ENCODE peak calls at places on chromosomes 16 and 17, in eight cellular contexts. R is ovary; O is tibial artery; M is heart left ventricle; U is lung; V is CD8-positive, alpha-beta memory T cell; B is GM23248; C is adrenal gland. Y is an unnamed sample. For H3K4me1 and H3K36me3, the result is how much of the 10 kb centered on the place peaks cover.

GRCh38 chr16:877242-878065 is 76.9 kb upstream of the GNG13 start:
- DNase-seq in C (no peak), V (no peak), U (no peak), O (no peak), B (no peak), M (no peak), R (no peak), Y (no peak)

GRCh38 chr17:34366051-34366450 is 3.0 kb upstream of the CCL1 start:
- DNase-seq in M (no peak), C (no peak), R (no peak), U (peak), B (no peak), V (no peak), O (no peak), Y (no peak)

GRCh38 chr16:89194340-89195311 is 5.7 kb downstream of the SLC22A31 start:
- DNase-seq in R (no peak), V (no peak), M (no peak), U (no peak), O (no peak), B (no peak), C (no peak), Y (no peak)

GRCh38 chr16:67939507-67940435 is 3.1 kb upstream of the PSMB10 start:
- DNase-seq in R (peak), O (no peak), V (peak), B (no peak), C (no peak), U (no peak), M (no peak), Y (no peak)

GRCh38 chr16:66478733-66479511 is 51.8 kb downstream of the BEAN1 start:
- DNase-seq in U (peak), B (peak), R (peak), O (peak), M (peak), V (peak), C (peak), Y (peak)

GRCh38 chr17:45719335-45720071 is 64.6 kb upstream of the CRHR1 start:
- DNase-seq in U (no peak), M (no peak), V (no peak), R (no peak), O (no peak), B (peak), C (peak), Y (peak)

GRCh38 chr17:7357381-7357780 is 2.4 kb downstream of the TMEM95 start:
- DNase-seq in B (no peak), V (no peak), R (no peak), M (no peak), C (no peak), O (no peak), U (no peak), Y (no peak)

GRCh38 chr17:77899494-77899893 is 59.0 kb upstream of the TNRC6C start:
- DNase-seq in B (no peak), M (no peak), U (no peak), R (no peak), C (no peak), O (peak), V (no peak), Y (no peak)

GRCh38 chr17:39218906-39219305 is 6.8 kb downstream of the STAC2 start:
- DNase-seq in V (no peak), O (no peak), R (no peak), C (no peak), B (no peak), M (no peak), U (no peak), Y (no peak)

GRCh38 chr16:23771642-23772041 is 16.8 kb downstream of the CHP2 start:
- DNase-seq in O (no peak), C (no peak), M (no peak), B (no peak), R (no peak), U (no peak), V (no peak), Y (no peak)

GRCh38 chr16:88713568-88714419 is 7.5 kb downstream of the CTU2 start:
- DNase-seq in U (no peak), R (no peak), V (no peak), C (no peak), O (no peak), M (no peak), B (peak), Y (no peak)

GRCh38 chr16:85479972-85480726 is 133.0 kb upstream of the GSE1 start:
- DNase-seq in M (no peak), B (no peak), O (no peak), C (no peak), R (no peak), V (peak), U (no peak), Y (no peak)

GRCh38 chr17:70109497-70109896 is 34.5 kb downstream of the KCNJ16 start:
- DNase-seq in M (peak), C (no peak), O (no peak), R (no peak), U (no peak), B (peak), V (no peak), Y (no peak)

GRCh38 chr17:13593757-13594156 is 8.0 kb downstream of the HS3ST3A1 start:
- DNase-seq in B (peak), O (no peak), U (no peak), R (no peak), V (no peak), C (no peak), M (no peak), Y (no peak)

GRCh38 chr17:68674271-68674925 is 73.2 kb upstream of the FAM20A start:
- DNase-seq in M (no peak), C (no peak), V (no peak), U (no peak), R (no peak), B (no peak), O (no peak), Y (no peak)

GRCh38 chr16:14146445-14146844 is 75.3 kb downstream of the MRTFB start:
- DNase-seq in R (no peak), U (no peak), O (no peak), B (no peak), M (no peak), V (no peak), C (no peak), Y (no peak)

GRCh38 chr17:55576237-55576998 is 65.2 kb upstream of the SMIM36 start:
- DNase-seq in C (no peak), U (no peak), V (no peak), R (peak), M (no peak), O (no peak), B (peak), Y (no peak)

GRCh38 chr17:50064253-50064991 is 8.5 kb downstream of the ITGA3 start:
- DNase-seq in O (peak), M (no peak), C (peak), R (peak), B (peak), V (no peak), U (peak), Y (no peak)

GRCh38 chr16:27242398-27242797 is 26.2 kb downstream of the NSMCE1 start:
- DNase-seq in V (no peak), U (no peak), O (peak), M (no peak), C (no peak), R (no peak), B (no peak), Y (no peak)

GRCh38 chr17:38815576-38816193 is 9.4 kb downstream of the CWC25 start:
- DNase-seq in M (no peak), R (no peak), V (no peak), C (no peak), U (no peak), B (peak), O (no peak), Y (no peak)

GRCh38 chr16:2597560-2597902 is 59.7 kb downstream of the PDPK1 start:
- DNase-seq in B (no peak), R (no peak), U (no peak), V (no peak), C (no peak), O (no peak), M (peak), Y (no peak)

GRCh38 chr16:23724438-23725131 is 11.6 kb upstream of the ERN2 start:
- DNase-seq in V (no peak), O (no peak), R (no peak), C (no peak), B (no peak), M (no peak), U (no peak), Y (no peak)

GRCh38 chr16:72110662-72111615 is 17.3 kb downstream of the DHX38 start:
- DNase-seq in U (no peak), C (no peak), V (no peak), B (no peak), M (no peak), O (no peak), R (no peak), Y (no peak)

GRCh38 chr17:18217412-18218015 is 7.9 kb upstream of the LLGL1 start:
- DNase-seq in C (peak), M (peak), V (peak), U (peak), R (peak), O (peak), B (peak), Y (peak)

GRCh38 chr17:10125761-10126553 is 72.4 kb downstream of the GAS7 start:
- DNase-seq in M (no peak), B (peak), O (no peak), C (no peak), R (no peak), V (no peak), U (no peak), Y (no peak)

GRCh38 chr16:88778541-88779065 is 6.4 kb downstream of the PIEZO1 start:
- DNase-seq in U (no peak), C (no peak), V (no peak), R (no peak), B (no peak), M (no peak), O (no peak), Y (no peak)

GRCh38 chr16:57471852-57472664 is 9.6 kb downstream of the POLR2C start:
- DNase-seq in R (no peak), M (no peak), U (no peak), O (no peak), V (no peak), C (no peak), B (peak), Y (no peak)

GRCh38 chr16:24728891-24729242 is 584 bp upstream of the TNRC6A start:
- DNase-seq in U (no peak), B (no peak), M (no peak), R (no peak), V (no peak), C (no peak), O (no peak), Y (no peak)

GRCh38 chr16:89922477-89922883 is 662 bp upstream of the TUBB3 start:
- DNase-seq in U (peak), V (no peak), M (peak), O (peak), C (peak), R (peak), B (peak), Y (no peak)

GRCh38 chr17:48604770-48605329 is at the start of gene HOXB6:
- DNase-seq in V (no peak), B (peak), C (peak), R (no peak), M (no peak), U (no peak), O (no peak), Y (no peak)

GRCh38 chr16:89902980-89903379 is 15.7 kb upstream of the MC1R start:
- DNase-seq in O (no peak), U (no peak), V (no peak), B (no peak), R (no peak), C (no peak), M (no peak), Y (no peak)

GRCh38 chr17:55161935-55162555 is 102.7 kb upstream of the HLF start:
- DNase-seq in O (no peak), V (no peak), R (no peak), C (no peak), U (no peak), M (no peak), B (peak), Y (no peak)

GRCh38 chr17:61580502-61580901 is 10.5 kb downstream of the NACA2 start:
- DNase-seq in M (no peak), U (no peak), B (no peak), R (no peak), C (no peak), V (no peak), O (no peak), Y (no peak)

GRCh38 chr17:61581611-61582349 is 9.2 kb downstream of the NACA2 start:
- DNase-seq in M (no peak), R (no peak), C (no peak), U (no peak), V (no peak), O (no peak), B (no peak), Y (no peak)

GRCh38 chr17:61578645-61579044 is 12.4 kb downstream of the NACA2 start:
- DNase-seq in U (no peak), B (no peak), O (no peak), M (no peak), V (no peak), R (no peak), C (no peak), Y (no peak)

GRCh38 chr17:61579382-61579781 is 11.6 kb downstream of the NACA2 start:
- DNase-seq in V (no peak), R (no peak), C (no peak), M (no peak), O (no peak), B (no peak), U (no peak), Y (no peak)

DNA sequence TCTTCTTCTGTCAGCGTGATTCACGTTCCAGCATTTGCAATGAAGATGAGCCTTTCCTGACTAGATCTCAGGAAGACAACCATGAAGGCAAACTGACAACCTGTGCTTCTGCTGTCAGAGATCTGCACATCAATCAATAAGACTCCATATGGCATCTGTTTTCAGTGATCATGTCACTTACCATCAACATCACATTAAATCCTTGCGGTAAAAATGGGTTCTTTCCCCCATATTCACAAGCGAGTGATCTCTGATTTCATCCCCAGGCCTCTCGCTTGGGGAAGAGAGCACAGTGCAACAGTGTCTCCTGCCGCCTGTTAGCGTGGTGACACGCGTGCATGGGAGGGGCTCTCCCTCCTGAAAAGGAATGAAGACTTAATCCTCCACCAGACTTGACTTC is 11.1 kb downstream of the NACA2 start:
- DNase-seq in R (no peak), O (no peak), M (no peak), B (peak), U (no peak), V (no peak), C (no peak), Y (no peak)
- H3K4me1 ChIP-seq in R (under half), O (under half), M (under half), B (under half), U (under half), V (under half), C (under half), Y (under half)

DNA sequence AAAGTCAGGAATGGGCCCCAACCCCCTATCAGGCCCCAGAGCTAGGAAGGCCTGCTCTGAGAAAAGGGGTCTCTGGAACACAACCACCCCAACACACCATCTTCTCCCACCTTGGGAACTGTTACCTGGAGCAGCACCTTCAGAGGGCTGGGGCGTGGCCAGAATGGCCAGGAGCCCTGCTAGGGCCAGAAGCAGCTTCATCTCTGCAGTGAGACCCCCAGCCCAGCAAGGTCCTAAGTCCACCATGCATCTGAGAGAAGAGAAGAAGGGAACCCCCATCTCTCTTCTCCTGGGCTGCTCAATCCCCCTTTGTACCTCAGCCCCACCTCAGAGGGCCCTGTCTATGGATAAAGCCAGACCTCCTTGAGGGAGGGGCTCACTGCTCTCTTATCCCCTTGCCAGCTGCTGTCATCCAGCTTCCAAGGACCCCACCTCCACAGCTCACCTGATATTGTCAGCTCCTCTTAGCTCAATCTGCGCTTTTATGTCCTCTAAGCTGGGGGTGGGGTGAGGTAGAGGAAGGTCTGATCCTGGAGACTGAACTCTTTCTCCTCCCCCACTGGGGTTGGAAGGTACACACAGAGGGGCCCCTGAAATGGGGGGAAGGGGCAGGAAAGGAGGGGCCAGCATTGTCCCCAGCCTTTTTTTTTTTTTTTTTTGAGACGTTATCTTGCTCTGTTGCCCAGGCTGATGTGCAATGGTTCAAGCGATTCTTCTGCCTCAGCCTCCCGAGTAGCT is at the start of gene MPO:
- DNase-seq in M (no peak), C (no peak), O (no peak), R (no peak), U (no peak), B (no peak), V (no peak), Y (no peak)
- H3K36me3 ChIP-seq in M (under half), C (under half), O (under half), R (under half), U (under half), B (under half), V (under half), Y (under half)

DNA sequence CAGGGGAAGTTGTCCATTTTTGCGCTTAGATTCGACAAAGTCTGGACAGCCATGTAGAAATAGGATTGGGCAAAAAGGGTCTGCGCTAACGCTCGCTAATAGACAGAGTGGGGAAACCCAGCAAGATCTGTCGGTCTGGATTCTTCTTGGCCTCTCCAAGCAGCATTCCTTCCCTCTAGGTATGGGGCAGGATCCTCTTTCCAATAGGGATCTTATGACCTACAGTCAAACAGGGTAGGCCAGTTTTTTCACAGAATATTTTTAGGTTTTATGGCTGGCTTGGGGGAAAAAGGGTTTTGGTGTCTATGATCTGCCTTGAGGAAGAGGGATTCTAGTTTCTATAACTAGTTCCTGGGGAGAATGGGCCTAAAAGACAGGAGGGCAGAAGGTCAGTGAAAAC is 26.0 kb upstream of the GPT2 start:
- DNase-seq in B (no peak), O (no peak), U (no peak), C (no peak), R (no peak), V (no peak), M (no peak), Y (no peak)
- H3K27ac ChIP-seq in B (no peak), O (no peak), U (no peak), C (peak), R (no peak), V (no peak), M (no peak), Y (peak)

GRCh38 chr16:83835972-83836566 is 28.3 kb downstream of the HSBP1 start:
- DNase-seq in C (no peak), U (no peak), V (no peak), R (no peak), B (peak), M (no peak), O (no peak), Y (no peak)

GRCh38 chr16:83840060-83840617 is 32.4 kb downstream of the HSBP1 start:
- DNase-seq in C (no peak), B (no peak), O (peak), V (no peak), R (no peak), U (no peak), M (no peak), Y (no peak)

GRCh38 chr16:83837566-83837965 is 29.8 kb downstream of the HSBP1 start:
- DNase-seq in B (no peak), O (no peak), R (no peak), V (no peak), M (no peak), C (no peak), U (no peak), Y (no peak)

GRCh38 chr16:83839561-83839960 is 31.8 kb downstream of the HSBP1 start:
- DNase-seq in U (no peak), B (no peak), C (no peak), R (no peak), M (no peak), V (no peak), O (no peak), Y (no peak)

GRCh38 chr16:83838151-83838550 is 30.4 kb downstream of the HSBP1 start:
- DNase-seq in U (no peak), R (no peak), O (no peak), V (no peak), M (no peak), C (no peak), B (no peak), Y (no peak)
- H3K4me1 ChIP-seq in U (under half), R (under half), O (under half), V (under half), M (under half), C (under half), B (under half), Y (under half)

DNA sequence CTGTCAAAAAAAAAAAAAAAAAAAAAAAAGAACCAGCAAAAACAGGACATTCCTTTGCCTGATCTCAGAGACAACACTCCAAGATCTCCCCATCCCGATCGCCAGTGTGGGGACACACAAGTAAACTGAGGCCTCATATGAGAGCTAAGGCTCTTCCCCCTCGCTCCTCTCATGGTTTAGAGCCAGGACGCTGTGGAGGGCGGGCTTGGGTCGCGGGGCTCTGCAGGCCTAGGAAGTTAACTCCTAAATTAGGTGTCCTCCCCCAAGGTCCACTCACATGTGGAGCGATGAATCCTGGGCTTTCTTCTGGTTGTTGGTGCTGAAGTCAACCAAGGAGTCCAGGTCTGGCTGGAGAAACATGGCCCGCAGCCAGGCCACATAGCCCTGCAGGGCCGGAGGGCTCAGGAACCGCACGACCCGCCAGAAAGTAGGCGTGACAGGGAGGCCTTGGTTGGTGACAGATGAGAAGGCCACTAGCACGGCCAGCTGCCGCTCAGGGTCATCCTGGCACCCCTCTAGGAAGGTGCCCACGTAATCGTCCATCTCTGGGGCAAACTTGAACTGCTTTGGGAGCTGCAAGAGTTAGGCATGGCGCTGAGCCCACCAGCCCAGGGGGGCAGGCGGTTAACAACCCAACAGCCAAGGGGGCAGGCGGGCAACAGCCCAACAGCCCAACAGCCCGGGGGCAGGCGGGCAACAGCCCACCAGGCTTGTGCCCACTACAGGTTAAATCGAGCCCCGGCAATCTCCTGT is 5.2 kb downstream of the MYBBP1A start:
- DNase-seq in U (no peak), B (no peak), R (no peak), M (no peak), C (no peak), O (no peak), V (no peak), Y (no peak)
- H3K36me3 ChIP-seq in U (under half), B (under half), R (under half), M (half or more), C (half or more), O (half or more), V (half or more), Y (under half)

GRCh38 chr17:80732268-80732667 is 187.6 kb downstream of the RPTOR start:
- DNase-seq in C (no peak), R (no peak), B (peak), M (no peak), V (no peak), U (no peak), O (no peak), Y (no peak)
- H3K27ac ChIP-seq in C (no peak), R (no peak), B (peak), M (no peak), V (no peak), U (no peak), O (no peak), Y (peak)

GRCh38 chr17:20196314-20196713 is 187.2 kb downstream of the SPECC1 start:
- DNase-seq in R (no peak), C (no peak), M (no peak), B (no peak), O (no peak), V (no peak), U (no peak), Y (no peak)
- H3K4me1 ChIP-seq in R (under half), C (under half), M (under half), B (under half), O (under half), V (under half), U (under half), Y (under half)